ENCODE peak calls at places on chromosomes 4 and X, in eight cellular contexts. One of them, this sample, is unnamed.

GRCh38 chr4:169795585-169795984 is 37.8 kb upstream of the HPF1 start:
- DNase-seq in fibroblast of lung: no peak
- DNase-seq in A549: no peak
- DNase-seq in upper lobe of left lung: no peak
- DNase-seq in osteoblast: no peak
- DNase-seq in choroid plexus epithelial cell: no peak
- DNase-seq in psoas muscle: no peak
- DNase-seq in NT2/D1: no peak
- DNase-seq in this sample: peak; percentile 32

GRCh38 chrX:113384628-113385027 is 544.0 kb upstream of the AMOT start:
- DNase-seq in fibroblast of lung: peak; percentile 52
- DNase-seq in A549: no peak
- DNase-seq in upper lobe of left lung: no peak
- DNase-seq in osteoblast: peak; percentile 56
- DNase-seq in choroid plexus epithelial cell: peak; percentile 25
- DNase-seq in psoas muscle: no peak
- DNase-seq in NT2/D1: no peak
- DNase-seq in this sample: no peak

GRCh38 chrX:362937-363620 is 23.6 kb downstream of the PPP2R3B start:
- DNase-seq in fibroblast of lung: no peak
- DNase-seq in A549: no peak
- DNase-seq in upper lobe of left lung: peak; percentile 43
- DNase-seq in osteoblast: no peak
- DNase-seq in choroid plexus epithelial cell: no peak
- DNase-seq in psoas muscle: no peak
- DNase-seq in NT2/D1: no peak
- DNase-seq in this sample: no peak

GRCh38 chr4:56978750-56979303 is at the start of gene POLR2B:
- DNase-seq in fibroblast of lung: peak; percentile 96
- DNase-seq in A549: peak; percentile 95
- DNase-seq in upper lobe of left lung: peak; percentile 88
- DNase-seq in osteoblast: peak; percentile 92
- DNase-seq in choroid plexus epithelial cell: peak; percentile 96
- DNase-seq in psoas muscle: peak; percentile 95
- DNase-seq in NT2/D1: peak; percentile 92
- DNase-seq in this sample: peak; percentile 90

GRCh38 chr4:76590847-76591281 is 155.8 kb downstream of the SHROOM3 start:
- DNase-seq in fibroblast of lung: no peak
- DNase-seq in A549: no peak
- DNase-seq in upper lobe of left lung: no peak
- DNase-seq in osteoblast: peak; percentile 81
- DNase-seq in choroid plexus epithelial cell: peak; percentile 55
- DNase-seq in psoas muscle: no peak
- DNase-seq in NT2/D1: no peak
- DNase-seq in this sample: no peak

GRCh38 chr4:37670249-37670648 is 15.9 kb downstream of the RELL1 start:
- DNase-seq in fibroblast of lung: no peak
- DNase-seq in A549: no peak
- DNase-seq in upper lobe of left lung: no peak
- DNase-seq in osteoblast: no peak
- DNase-seq in choroid plexus epithelial cell: no peak
- DNase-seq in psoas muscle: no peak
- DNase-seq in NT2/D1: no peak
- DNase-seq in this sample: no peak

GRCh38 chr4:85777908-85778808 is 303.2 kb downstream of the ARHGAP24 start:
- DNase-seq in fibroblast of lung: no peak
- DNase-seq in A549: no peak
- DNase-seq in upper lobe of left lung: no peak
- DNase-seq in osteoblast: no peak
- DNase-seq in choroid plexus epithelial cell: peak; percentile 49
- DNase-seq in psoas muscle: no peak
- DNase-seq in NT2/D1: no peak
- DNase-seq in this sample: no peak

GRCh38 chr4:157763490-157763889 is 409.3 kb downstream of the GASK1B start:
- DNase-seq in fibroblast of lung: no peak
- DNase-seq in A549: no peak
- DNase-seq in upper lobe of left lung: no peak
- DNase-seq in osteoblast: no peak
- DNase-seq in choroid plexus epithelial cell: no peak
- DNase-seq in psoas muscle: no peak
- DNase-seq in NT2/D1: no peak
- DNase-seq in this sample: no peak

GRCh38 chrX:154478728-154479622 is at the start of gene LAGE3:
- DNase-seq in fibroblast of lung: peak; percentile 89
- DNase-seq in A549: peak; percentile 94
- DNase-seq in upper lobe of left lung: peak; percentile 99
- DNase-seq in osteoblast: peak; percentile 98
- DNase-seq in choroid plexus epithelial cell: peak; percentile 93
- DNase-seq in psoas muscle: peak; percentile 92
- DNase-seq in NT2/D1: peak; percentile 60
- DNase-seq in this sample: peak; percentile 86

GRCh38 chr4:1172971-1173757 is 781 bp upstream of the SPON2 start:
- DNase-seq in fibroblast of lung: peak; percentile 90
- DNase-seq in A549: peak; percentile 61
- DNase-seq in upper lobe of left lung: no peak
- DNase-seq in osteoblast: peak; percentile 93
- DNase-seq in choroid plexus epithelial cell: peak; percentile 86
- DNase-seq in psoas muscle: peak; percentile 59
- DNase-seq in NT2/D1: no peak
- DNase-seq in this sample: no peak

GRCh38 chrX:72308566-72309296 is 3.0 kb upstream of the CITED1 start:
- DNase-seq in fibroblast of lung: peak; percentile 61
- DNase-seq in A549: peak; percentile 58
- DNase-seq in upper lobe of left lung: no peak
- DNase-seq in osteoblast: peak; percentile 94
- DNase-seq in choroid plexus epithelial cell: peak; percentile 73
- DNase-seq in psoas muscle: peak; percentile 61
- DNase-seq in NT2/D1: peak; percentile 72
- DNase-seq in this sample: peak; percentile 83

GRCh38 chr4:42149004-42149403 is 3.5 kb downstream of the BEND4 start:
- DNase-seq in fibroblast of lung: no peak
- DNase-seq in A549: no peak
- DNase-seq in upper lobe of left lung: no peak
- DNase-seq in osteoblast: no peak
- DNase-seq in choroid plexus epithelial cell: no peak
- DNase-seq in psoas muscle: no peak
- DNase-seq in NT2/D1: no peak
- DNase-seq in this sample: no peak

GRCh38 chr4:162952232-162952631 is 214.5 kb downstream of the NAF1 start:
- DNase-seq in fibroblast of lung: no peak
- DNase-seq in A549: no peak
- DNase-seq in upper lobe of left lung: no peak
- DNase-seq in osteoblast: peak; percentile 22
- DNase-seq in choroid plexus epithelial cell: peak; percentile 85
- DNase-seq in psoas muscle: no peak
- DNase-seq in NT2/D1: peak; percentile 8
- DNase-seq in this sample: no peak

GRCh38 chrX:38327775-38328081 is 419 bp upstream of the RPGR start:
- DNase-seq in fibroblast of lung: no peak
- DNase-seq in A549: no peak
- DNase-seq in upper lobe of left lung: no peak
- DNase-seq in osteoblast: no peak
- DNase-seq in choroid plexus epithelial cell: no peak
- DNase-seq in psoas muscle: no peak
- DNase-seq in NT2/D1: no peak
- DNase-seq in this sample: no peak
- H3K4me3 ChIP-seq in fibroblast of lung: peak overlapping the region; percentile 69
- H3K4me3 ChIP-seq in A549: peak overlapping the region; percentile 51
- H3K4me3 ChIP-seq in upper lobe of left lung: no peak overlapping the region
- H3K4me3 ChIP-seq in osteoblast: peak overlapping the region; percentile 83
- H3K4me3 ChIP-seq in choroid plexus epithelial cell: peak overlapping the region; percentile 29
- H3K4me3 ChIP-seq in psoas muscle: peak overlapping the region; percentile 74
- H3K4me3 ChIP-seq in NT2/D1: no peak overlapping the region
- H3K4me3 ChIP-seq in this sample: peak overlapping the region; percentile 73

GRCh38 chr4:107083-107443 is 17.2 kb upstream of the ZNF718 start:
- DNase-seq in fibroblast of lung: no peak
- DNase-seq in A549: no peak
- DNase-seq in upper lobe of left lung: no peak
- DNase-seq in osteoblast: no peak
- DNase-seq in choroid plexus epithelial cell: no peak
- DNase-seq in psoas muscle: no peak
- DNase-seq in NT2/D1: no peak
- DNase-seq in this sample: no peak
- H3K4me3 ChIP-seq in fibroblast of lung: no peak overlapping the region
- H3K4me3 ChIP-seq in A549: no peak overlapping the region
- H3K4me3 ChIP-seq in upper lobe of left lung: no peak overlapping the region
- H3K4me3 ChIP-seq in osteoblast: no peak overlapping the region
- H3K4me3 ChIP-seq in choroid plexus epithelial cell: no peak overlapping the region
- H3K4me3 ChIP-seq in psoas muscle: peak overlapping the region; percentile 15
- H3K4me3 ChIP-seq in NT2/D1: peak overlapping the region; percentile 33
- H3K4me3 ChIP-seq in this sample: no peak overlapping the region

GRCh38 chr4:13523591-13524503 is 20.5 kb downstream of the NKX3-2 start:
- DNase-seq in fibroblast of lung: no peak
- DNase-seq in A549: no peak
- DNase-seq in upper lobe of left lung: peak; percentile 72
- DNase-seq in osteoblast: peak; percentile 55
- DNase-seq in choroid plexus epithelial cell: no peak
- DNase-seq in psoas muscle: no peak
- DNase-seq in NT2/D1: no peak
- DNase-seq in this sample: no peak

GRCh38 chr4:13526658-13527057 is 17.6 kb downstream of the NKX3-2 start:
- DNase-seq in fibroblast of lung: no peak
- DNase-seq in A549: no peak
- DNase-seq in upper lobe of left lung: no peak
- DNase-seq in osteoblast: no peak
- DNase-seq in choroid plexus epithelial cell: no peak
- DNase-seq in psoas muscle: no peak
- DNase-seq in NT2/D1: no peak
- DNase-seq in this sample: no peak

GRCh38 chr4:13527192-13527982 is 16.9 kb downstream of the NKX3-2 start:
- DNase-seq in fibroblast of lung: no peak
- DNase-seq in A549: no peak
- DNase-seq in upper lobe of left lung: peak; percentile 62
- DNase-seq in osteoblast: peak; percentile 80
- DNase-seq in choroid plexus epithelial cell: no peak
- DNase-seq in psoas muscle: no peak
- DNase-seq in NT2/D1: no peak
- DNase-seq in this sample: no peak

GRCh38 chr4:13524504-13525243 is 19.6 kb downstream of the NKX3-2 start:
- DNase-seq in fibroblast of lung: no peak
- DNase-seq in A549: no peak
- DNase-seq in upper lobe of left lung: peak; percentile 70
- DNase-seq in osteoblast: peak; percentile 82
- DNase-seq in choroid plexus epithelial cell: peak; percentile 56
- DNase-seq in psoas muscle: no peak
- DNase-seq in NT2/D1: no peak
- DNase-seq in this sample: no peak

DNA sequence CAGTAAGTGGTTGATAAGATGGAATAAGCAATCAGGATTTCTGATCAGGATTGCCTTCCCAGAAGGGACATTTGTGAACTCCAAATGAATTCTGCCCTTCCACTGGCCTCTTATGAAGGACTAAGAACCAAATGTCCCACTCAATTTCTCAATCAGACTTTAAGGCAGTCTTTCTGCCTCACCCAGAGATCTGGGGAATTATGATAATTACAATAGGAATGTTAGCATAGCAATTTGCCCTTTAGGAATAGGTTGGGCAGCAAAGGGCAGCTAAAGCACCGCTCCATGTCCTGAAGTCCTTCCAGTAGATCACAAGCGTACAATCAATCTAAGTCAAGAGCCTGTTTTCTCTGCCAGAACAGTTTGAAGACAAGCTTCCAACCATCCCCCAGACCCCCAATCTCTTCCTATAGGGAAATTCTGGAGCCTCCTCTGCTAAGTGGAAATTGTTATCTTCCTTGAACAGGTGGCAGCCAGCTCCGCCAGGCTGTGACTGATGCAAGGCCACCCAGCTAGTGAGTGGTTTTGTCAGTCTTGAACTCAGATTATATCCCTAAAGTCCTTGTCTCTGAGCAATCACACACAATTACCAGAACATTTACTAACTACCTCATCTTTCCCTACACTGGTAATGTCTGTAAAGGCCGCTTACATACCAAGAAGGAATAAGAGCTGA is 18.6 kb downstream of the NKX3-2 start:
- DNase-seq in fibroblast of lung: no peak
- DNase-seq in A549: no peak
- DNase-seq in upper lobe of left lung: no peak
- DNase-seq in osteoblast: peak; percentile 63
- DNase-seq in choroid plexus epithelial cell: no peak
- DNase-seq in psoas muscle: no peak
- DNase-seq in NT2/D1: no peak
- DNase-seq in this sample: no peak
- H3K4me3 ChIP-seq in fibroblast of lung: no peak overlapping the region
- H3K4me3 ChIP-seq in A549: no peak overlapping the region
- H3K4me3 ChIP-seq in upper lobe of left lung: no peak overlapping the region
- H3K4me3 ChIP-seq in osteoblast: no peak overlapping the region
- H3K4me3 ChIP-seq in choroid plexus epithelial cell: no peak overlapping the region
- H3K4me3 ChIP-seq in psoas muscle: no peak overlapping the region
- H3K4me3 ChIP-seq in NT2/D1: no peak overlapping the region
- H3K4me3 ChIP-seq in this sample: no peak overlapping the region

GRCh38 chr4:2869659-2870058 is 26.0 kb downstream of the ADD1 start:
- DNase-seq in fibroblast of lung: no peak
- DNase-seq in A549: no peak
- DNase-seq in upper lobe of left lung: no peak
- DNase-seq in osteoblast: no peak
- DNase-seq in choroid plexus epithelial cell: no peak
- DNase-seq in psoas muscle: no peak
- DNase-seq in NT2/D1: no peak
- DNase-seq in this sample: no peak

GRCh38 chr4:2867758-2868491 is 24.3 kb downstream of the ADD1 start:
- DNase-seq in fibroblast of lung: peak; percentile 61
- DNase-seq in A549: no peak
- DNase-seq in upper lobe of left lung: no peak
- DNase-seq in osteoblast: peak; percentile 80
- DNase-seq in choroid plexus epithelial cell: peak; percentile 56
- DNase-seq in psoas muscle: no peak
- DNase-seq in NT2/D1: no peak
- DNase-seq in this sample: peak; percentile 80

GRCh38 chr4:2866891-2867290 is 23.2 kb downstream of the ADD1 start:
- DNase-seq in fibroblast of lung: no peak
- DNase-seq in A549: no peak
- DNase-seq in upper lobe of left lung: no peak
- DNase-seq in osteoblast: no peak
- DNase-seq in choroid plexus epithelial cell: peak; percentile 36
- DNase-seq in psoas muscle: no peak
- DNase-seq in NT2/D1: no peak
- DNase-seq in this sample: no peak

GRCh38 chr4:2870098-2870497 is 26.5 kb downstream of the ADD1 start:
- DNase-seq in fibroblast of lung: no peak
- DNase-seq in A549: no peak
- DNase-seq in upper lobe of left lung: no peak
- DNase-seq in osteoblast: no peak
- DNase-seq in choroid plexus epithelial cell: no peak
- DNase-seq in psoas muscle: no peak
- DNase-seq in NT2/D1: no peak
- DNase-seq in this sample: no peak

DNA sequence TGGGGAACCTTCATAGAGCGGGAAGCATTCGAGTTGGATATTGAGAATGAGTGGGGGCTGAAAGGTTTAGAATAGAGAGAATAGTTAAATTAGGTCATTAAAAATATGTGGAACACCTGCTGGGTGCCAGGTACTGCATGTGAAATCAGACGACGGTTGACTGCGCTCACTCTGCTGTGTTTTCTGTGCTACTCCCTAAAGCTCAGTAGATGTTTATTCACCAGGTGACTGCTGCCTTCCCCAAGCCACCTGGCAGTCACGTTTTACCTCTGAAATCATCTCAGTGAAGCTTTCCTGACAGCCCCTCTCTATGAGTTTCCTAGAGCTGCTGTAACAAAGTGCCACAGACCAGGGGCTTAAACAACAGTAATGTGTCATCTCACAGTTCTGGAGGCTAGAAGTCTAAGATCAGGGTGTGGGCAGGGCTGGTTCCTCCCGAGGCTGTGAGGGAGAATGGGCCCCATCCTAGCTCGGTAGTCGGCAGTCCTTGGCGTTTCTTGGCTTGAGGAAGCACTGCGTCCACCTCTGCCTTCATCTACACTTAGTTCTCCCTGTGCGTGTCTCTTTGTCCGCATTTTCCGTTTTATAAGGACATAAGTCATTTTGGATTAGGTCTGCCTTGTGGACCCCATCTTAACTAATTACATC is 25.3 kb downstream of the ADD1 start:
- DNase-seq in fibroblast of lung: no peak
- DNase-seq in A549: no peak
- DNase-seq in upper lobe of left lung: no peak
- DNase-seq in osteoblast: no peak
- DNase-seq in choroid plexus epithelial cell: no peak
- DNase-seq in psoas muscle: no peak
- DNase-seq in NT2/D1: no peak
- DNase-seq in this sample: no peak
- H3K4me3 ChIP-seq in fibroblast of lung: peak overlapping the region; percentile 55
- H3K4me3 ChIP-seq in A549: no peak overlapping the region
- H3K4me3 ChIP-seq in upper lobe of left lung: no peak overlapping the region
- H3K4me3 ChIP-seq in osteoblast: peak overlapping the region; percentile 55
- H3K4me3 ChIP-seq in choroid plexus epithelial cell: peak overlapping the region; percentile 37
- H3K4me3 ChIP-seq in psoas muscle: peak overlapping the region; percentile 48
- H3K4me3 ChIP-seq in NT2/D1: no peak overlapping the region
- H3K4me3 ChIP-seq in this sample: no peak overlapping the region